ENCODE peak calls at places on chromosomes 6 and 20, in eight cellular contexts. K is cardiac muscle cell; F is mammary epithelial cell; A is ovary; R is GM23338; N is uterus; Q is IMR-90; S is CD4-positive, alpha-beta T cell. L is an unnamed sample.

GRCh38 chr6:33989016-33989854 is 156.7 kb downstream of the GRM4 start:
- DNase-seq in K (no peak), Q (no peak), F (no peak), R (no peak), S (no peak), A (no peak), N (peak; percentile 1), L (no peak)

GRCh38 chr6:106064103-106064502 is 22.0 kb upstream of the PRDM1 start:
- DNase-seq in F (peak; percentile 18), S (no peak), N (no peak), R (no peak), K (no peak), A (no peak), Q (peak; percentile 38), L (no peak)

GRCh38 chr6:72930733-72931132 is 294.6 kb downstream of the KHDC1L start:
- DNase-seq in K (no peak), N (no peak), F (no peak), Q (no peak), S (no peak), R (no peak), A (no peak), L (no peak)

GRCh38 chr20:47456041-47456537 is 45.6 kb upstream of the NCOA3 start:
- DNase-seq in A (no peak), Q (no peak), N (no peak), R (no peak), F (no peak), K (no peak), S (no peak), L (no peak)

GRCh38 chr6:108948252-108948651 is 100.0 kb downstream of the ARMC2 start:
- DNase-seq in N (no peak), K (no peak), A (no peak), S (no peak), Q (no peak), F (no peak), R (no peak), L (peak; percentile 56)

GRCh38 chr20:17614812-17615644 is 45.2 kb downstream of the DSTN start:
- DNase-seq in A (peak; percentile 21), Q (no peak), R (no peak), S (no peak), F (no peak), K (no peak), N (no peak), L (peak; percentile 37)

GRCh38 chr20:52683761-52684160 is 288.4 kb upstream of the TSHZ2 start:
- DNase-seq in K (no peak), N (no peak), S (no peak), R (no peak), Q (no peak), F (no peak), A (no peak), L (no peak)

GRCh38 chr6:153309666-153310065 is 178.6 kb upstream of the RGS17 start:
- DNase-seq in A (no peak), K (no peak), Q (no peak), S (no peak), R (no peak), F (no peak), N (no peak), L (no peak)

GRCh38 chr6:56520218-56520617 is 122.5 kb downstream of the DST start:
- DNase-seq in K (no peak), R (no peak), S (no peak), F (no peak), A (no peak), N (no peak), Q (no peak), L (no peak)

GRCh38 chr6:56521454-56521853 is 121.2 kb downstream of the DST start:
- DNase-seq in F (no peak), N (no peak), A (no peak), Q (peak; percentile 73), S (no peak), R (no peak), K (no peak), L (no peak)

GRCh38 chr6:56517155-56517745 is 125.4 kb downstream of the DST start:
- DNase-seq in F (no peak), N (no peak), S (no peak), R (no peak), K (peak; percentile 64), A (no peak), Q (peak; percentile 84), L (no peak)

GRCh38 chr6:56521988-56522387 is 120.7 kb downstream of the DST start:
- DNase-seq in R (peak; percentile 24), A (no peak), F (no peak), N (no peak), K (no peak), S (no peak), Q (peak; percentile 39), L (no peak)

GRCh38 chr6:56518995-56519767 is 123.5 kb downstream of the DST start:
- DNase-seq in F (no peak), S (no peak), R (no peak), A (no peak), N (no peak), K (no peak), Q (no peak), L (no peak)
- H3K27ac ChIP-seq in F (no peak overlapping the region), S (no peak overlapping the region), R (no peak overlapping the region), A (no peak overlapping the region), N (peak overlapping the region; percentile 65), K (no peak overlapping the region), Q (peak overlapping the region; percentile 4), L (peak overlapping the region; percentile 31)

GRCh38 chr6:44152109-44152461 is 6.5 kb upstream of the CAPN11 start:
- DNase-seq in S (no peak), F (no peak), K (no peak), N (no peak), Q (no peak), A (no peak), R (no peak), L (no peak)

GRCh38 chr6:44156494-44157151 is 2.0 kb upstream of the CAPN11 start:
- DNase-seq in A (no peak), Q (no peak), F (no peak), K (no peak), S (no peak), N (no peak), R (peak; percentile 41), L (peak; percentile 56)

GRCh38 chr6:44151348-44152108 is 7.1 kb upstream of the CAPN11 start:
- DNase-seq in F (peak; percentile 48), A (peak; percentile 56), K (peak; percentile 78), S (peak; percentile 85), R (peak; percentile 87), N (peak; percentile 66), Q (peak; percentile 62), L (peak; percentile 98)

GRCh38 chr6:44152533-44152932 is 6.1 kb upstream of the CAPN11 start:
- DNase-seq in R (no peak), Q (no peak), S (no peak), F (no peak), K (no peak), A (no peak), N (no peak), L (peak; percentile 49)

DNA sequence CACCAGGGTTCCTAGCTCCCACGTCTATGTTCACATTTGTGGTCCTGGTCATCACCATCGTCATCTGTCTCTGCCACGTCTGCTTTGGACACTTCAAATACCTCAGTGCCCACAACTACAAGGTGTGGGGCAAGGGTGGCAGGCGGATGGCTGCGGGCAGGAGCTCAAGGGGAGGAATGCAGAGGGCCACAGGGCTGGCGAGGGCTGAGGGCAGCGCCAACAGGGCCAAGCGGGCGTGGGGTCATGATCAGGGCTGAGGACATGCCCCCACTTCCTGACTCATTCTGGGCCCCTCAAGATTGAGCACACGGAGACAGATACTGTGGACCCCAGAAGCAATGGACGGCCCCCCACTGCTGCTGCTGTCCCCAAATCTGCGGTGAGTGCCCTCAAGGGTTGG is 4.6 kb upstream of the CAPN11 start:
- DNase-seq in K (no peak), N (no peak), R (no peak), F (no peak), S (no peak), Q (no peak), A (no peak), L (peak; percentile 27)
- H3K27ac ChIP-seq in K (no peak overlapping the region), N (no peak overlapping the region), R (no peak overlapping the region), F (no peak overlapping the region), S (no peak overlapping the region), Q (no peak overlapping the region), A (no peak overlapping the region), L (no peak overlapping the region)

GRCh38 chr6:151665329-151665728 is 142.2 kb upstream of the ESR1 start:
- DNase-seq in A (no peak), F (no peak), Q (no peak), S (no peak), R (no peak), N (no peak), K (no peak), L (no peak)

GRCh38 chr6:151670116-151670515 is 137.4 kb upstream of the ESR1 start:
- DNase-seq in R (no peak), K (no peak), A (no peak), F (no peak), Q (no peak), N (no peak), S (no peak), L (no peak)

GRCh38 chr6:151671195-151671594 is 136.3 kb upstream of the ESR1 start:
- DNase-seq in N (no peak), R (no peak), S (no peak), A (no peak), Q (no peak), F (no peak), K (no peak), L (no peak)

GRCh38 chr6:151666526-151666925 is 141.0 kb upstream of the ESR1 start:
- DNase-seq in F (no peak), R (no peak), S (no peak), A (no peak), Q (no peak), N (no peak), K (no peak), L (no peak)

GRCh38 chr6:151669208-151669560 is 138.3 kb upstream of the ESR1 start:
- DNase-seq in Q (no peak), S (no peak), F (no peak), R (no peak), A (no peak), N (no peak), K (no peak), L (no peak)
- H3K27ac ChIP-seq in Q (no peak overlapping the region), S (no peak overlapping the region), F (no peak overlapping the region), R (no peak overlapping the region), A (no peak overlapping the region), N (peak overlapping the region; percentile 57), K (no peak overlapping the region), L (no peak overlapping the region)

GRCh38 chr20:49590163-49591017 is 22.5 kb upstream of the PTGIS start:
- DNase-seq in Q (no peak), S (no peak), A (no peak), N (no peak), R (no peak), K (no peak), F (no peak), L (no peak)

GRCh38 chr20:49592120-49592519 is 24.2 kb upstream of the PTGIS start:
- DNase-seq in Q (no peak), F (no peak), R (no peak), N (no peak), K (no peak), S (no peak), A (no peak), L (no peak)

GRCh38 chr20:49593441-49594142 is 25.7 kb upstream of the PTGIS start:
- DNase-seq in A (no peak), Q (no peak), S (no peak), R (no peak), N (no peak), K (no peak), F (no peak), L (no peak)

GRCh38 chr20:49589747-49590146 is 21.8 kb upstream of the PTGIS start:
- DNase-seq in N (no peak), Q (no peak), F (no peak), R (no peak), A (no peak), K (no peak), S (no peak), L (no peak)

DNA sequence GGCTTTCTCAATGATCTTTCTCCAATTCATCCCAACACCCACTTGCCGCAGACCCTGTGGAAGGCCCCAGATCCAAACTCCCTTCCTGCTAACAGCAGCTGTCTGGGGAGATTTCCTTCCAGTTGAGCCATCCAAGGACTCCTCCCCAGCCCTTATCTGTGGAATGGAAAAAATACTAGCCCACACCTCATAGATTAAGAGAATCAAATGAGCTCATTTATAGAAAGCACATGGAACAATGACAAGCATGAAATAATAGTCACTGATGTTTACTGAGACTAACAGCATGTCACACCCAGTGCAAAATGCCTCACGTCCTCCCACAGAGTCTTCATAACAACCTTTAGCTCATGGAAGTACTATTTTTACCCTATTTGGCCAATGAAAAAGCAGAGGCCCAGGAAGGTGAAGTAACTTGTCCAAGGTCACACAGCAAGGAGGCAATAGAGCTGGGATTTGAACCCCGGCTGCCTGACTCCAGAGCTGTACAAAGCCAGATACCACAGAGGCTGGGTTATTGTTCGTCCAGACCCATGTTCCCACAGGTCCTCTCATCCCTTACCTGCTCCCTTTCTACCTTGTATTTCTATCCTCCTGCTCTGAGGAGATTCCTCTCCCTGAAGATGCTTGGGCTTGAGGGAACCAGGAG is 23.4 kb upstream of the PTGIS start:
- DNase-seq in S (no peak), A (peak; percentile 50), Q (peak; percentile 70), K (peak; percentile 84), N (peak; percentile 75), R (no peak), F (no peak), L (peak; percentile 35)
- H3K27ac ChIP-seq in S (no peak overlapping the region), A (peak overlapping the region; percentile 45), Q (peak overlapping the region; percentile 15), K (peak overlapping the region; percentile 32), N (peak overlapping the region; percentile 98), R (no peak overlapping the region), F (no peak overlapping the region), L (no peak overlapping the region)

L was measured in osteoblast.